ENCODE peak calls at places on chromosomes 16 and 17, in seven cellular contexts. N is AG10803; F is stimulated activated CD4-positive, alpha-beta T cell treated with anti-CD3 and anti-CD28 coated beads, Interleukin-4, amount 100 ng/mL, for 24 hours; X is renal cortical epithelial cell; U is smooth muscle cell of the brain vasculature; K is NCI-H1436 treated with DMSO at 0.1 percent for 48 hours; I is left cardiac atrium. O is an unnamed sample.

GRCh38 chr16:11401161-11402050 is 56.1 kb downstream of the RMI2 start:
- DNase-seq in F (no peak), U (no peak), I (peak; percentile 44), K (no peak), N (no peak), X (peak; percentile 5), O (peak; percentile 77)

GRCh38 chr17:49525831-49526741 is 31.0 kb downstream of the NGFR start:
- DNase-seq in K (no peak), X (no peak), F (no peak), I (peak; percentile 58), U (no peak), N (no peak), O (no peak)

GRCh38 chr17:21330436-21331160 is 45.6 kb upstream of the KCNJ12 start:
- DNase-seq in X (no peak), U (no peak), N (no peak), K (no peak), F (no peak), I (no peak), O (no peak)

GRCh38 chr16:47888142-47888541 is 267.7 kb downstream of the ABCC12 start:
- DNase-seq in U (peak; percentile 20), K (no peak), X (peak; percentile 55), N (peak; percentile 68), F (no peak), I (no peak), O (peak; percentile 80)

GRCh38 chr16:25064967-25065366 is 46.6 kb upstream of the LCMT1 start:
- DNase-seq in N (no peak), K (no peak), U (no peak), F (no peak), I (no peak), X (no peak), O (no peak)

GRCh38 chr17:56638536-56639177 is 45.2 kb downstream of the NOG start:
- DNase-seq in N (peak; percentile 79), U (no peak), K (no peak), F (no peak), I (no peak), X (no peak), O (no peak)

GRCh38 chr17:15157051-15157450 is 108.1 kb downstream of the PMP22 start:
- DNase-seq in X (no peak), N (peak; percentile 56), U (no peak), F (no peak), K (no peak), I (no peak), O (peak; percentile 17)

GRCh38 chr16:19911204-19911603 is 26.6 kb upstream of the GPRC5B start:
- DNase-seq in F (no peak), K (no peak), U (no peak), I (no peak), N (no peak), X (no peak), O (no peak)

GRCh38 chr16:69565611-69566436 is at the start of gene NFAT5:
- DNase-seq in K (peak; percentile 15), U (peak; percentile 58), X (peak; percentile 53), I (peak; percentile 88), N (peak; percentile 83), F (peak; percentile 87), O (peak; percentile 92)

GRCh38 chr17:17353625-17354484 is 50.7 kb downstream of the NT5M start:
- DNase-seq in U (no peak), N (no peak), I (no peak), F (no peak), X (no peak), K (no peak), O (no peak)

GRCh38 chr17:15406081-15406480 is 61.3 kb downstream of the CDRT4 start:
- DNase-seq in I (no peak), U (no peak), N (no peak), X (peak; percentile 24), K (no peak), F (no peak), O (peak; percentile 63)

GRCh38 chr17:71409712-71410111 is 711.1 kb upstream of the SOX9 start:
- DNase-seq in I (no peak), F (no peak), N (peak; percentile 96), U (no peak), X (peak; percentile 87), K (no peak), O (peak; percentile 90)

GRCh38 chr16:13586051-13586450 is 333.9 kb upstream of the ERCC4 start:
- DNase-seq in N (no peak), F (no peak), K (no peak), X (no peak), I (no peak), U (no peak), O (no peak)

GRCh38 chr17:18043491-18043890 is 4.3 kb downstream of the GID4 start:
- DNase-seq in U (no peak), X (peak; percentile 42), I (no peak), N (no peak), K (no peak), F (no peak), O (peak; percentile 17)

GRCh38 chr17:16428098-16428882 is 12.9 kb downstream of the TRPV2 start:
- DNase-seq in K (no peak), U (no peak), X (peak; percentile 30), F (peak; percentile 65), I (no peak), N (peak; percentile 71), O (peak; percentile 58)

GRCh38 chr16:79635488-79635887 is 35.0 kb upstream of the MAF start:
- DNase-seq in I (no peak), N (no peak), K (no peak), X (no peak), U (no peak), F (no peak), O (no peak)

GRCh38 chr16:15782573-15783365 is 74.1 kb downstream of the MYH11 start:
- DNase-seq in U (no peak), F (no peak), I (no peak), N (no peak), X (no peak), K (no peak), O (no peak)

GRCh38 chr16:456891-457483 is 31.5 kb downstream of the RAB11FIP3 start:
- DNase-seq in X (peak; percentile 59), K (no peak), U (no peak), I (peak; percentile 45), F (no peak), N (peak; percentile 24), O (no peak)

GRCh38 chr16:53094013-53094630 is 39.3 kb downstream of the CHD9 start:
- DNase-seq in K (no peak), X (no peak), N (no peak), F (no peak), U (no peak), I (peak; percentile 82), O (no peak)

GRCh38 chr17:44402564-44403172 is 13.2 kb upstream of the ITGA2B start:
- DNase-seq in I (no peak), F (no peak), U (no peak), X (no peak), K (no peak), N (no peak), O (no peak)

GRCh38 chr16:4694664-4695451 is 1.5 kb downstream of the NUDT16L1 start:
- DNase-seq in K (no peak), U (no peak), N (peak; percentile 16), I (peak; percentile 63), X (no peak), F (no peak), O (no peak)